ENCODE peak calls at places on chromosomes 1 and 21, in ten cellular contexts. G is kidney tubule cell, B is stomach, X is esophagus squamous epithelium, Y is heart right ventricle, T is fibroblast of pulmonary artery, S is HTR-8/SVneo, Z is uterus, D is EH, A is tibial nerve. L is an unnamed sample.

GRCh38 chr1:100265562-100265930 is 470 bp upstream of the RTCA start:
- DNase-seq in G (peak; percentile 61), B (no peak), X (no peak), Y (no peak), T (peak; percentile 48), S (no peak), Z (no peak), D (no peak), A (no peak), L (peak; percentile 54)

GRCh38 chr1:214331180-214331579 is 50.2 kb downstream of the SMYD2 start:
- DNase-seq in G (no peak), B (peak; percentile 38), X (no peak), Y (peak; percentile 43), T (no peak), S (no peak), Z (no peak), D (no peak), A (no peak), L (no peak)

GRCh38 chr1:43144228-43144627 is 27.9 kb downstream of the EBNA1BP2 start:
- DNase-seq in G (peak; percentile 25), B (no peak), X (no peak), Y (no peak), T (peak; percentile 43), S (no peak), Z (no peak), D (peak; percentile 46), A (no peak), L (no peak)

GRCh38 chr1:209884665-209885117 is 53.3 kb upstream of the SYT14 start:
- DNase-seq in G (peak; percentile 99), B (peak; percentile 39), X (no peak), Y (no peak), T (peak; percentile 99), S (peak; percentile 92), Z (peak; percentile 59), D (peak; percentile 99), A (peak; percentile 59), L (peak; percentile 99)

GRCh38 chr1:223670458-223671159 is 5.1 kb upstream of the CAPN8 start:
- DNase-seq in G (peak; percentile 81), B (peak; percentile 61), X (no peak), Y (no peak), T (peak; percentile 30), S (peak; percentile 36), Z (no peak), D (peak; percentile 52), A (no peak), L (peak; percentile 47)

GRCh38 chr1:225995919-225996864 is 3.0 kb downstream of the SDE2 start:
- DNase-seq in G (no peak), B (no peak), X (no peak), Y (no peak), T (no peak), S (no peak), Z (no peak), D (no peak), A (no peak), L (no peak)

GRCh38 chr1:200912737-200913407 is 18.2 kb downstream of the INAVA start:
- DNase-seq in G (no peak), B (no peak), X (no peak), Y (no peak), T (no peak), S (no peak), Z (no peak), D (no peak), A (no peak), L (no peak)

GRCh38 chr21:26528882-26529281 is 44.2 kb downstream of the CYYR1 start:
- DNase-seq in G (no peak), B (no peak), X (no peak), Y (no peak), T (no peak), S (no peak), Z (no peak), D (no peak), A (no peak), L (no peak)

GRCh38 chr1:107196973-107197562 is 56.2 kb downstream of the NTNG1 start:
- DNase-seq in G (peak; percentile 52), B (no peak), X (no peak), Y (no peak), T (peak; percentile 8), S (no peak), Z (no peak), D (peak; percentile 7), A (no peak), L (no peak)

GRCh38 chr1:156880473-156880872 is 13.0 kb upstream of the PEAR1 start:
- DNase-seq in G (no peak), B (no peak), X (no peak), Y (no peak), T (no peak), S (no peak), Z (no peak), D (no peak), A (no peak), L (no peak)